ENCODE peak calls at places on chromosomes 5 and 9, in four cellular contexts. W, S, M and E are unnamed samples.

GRCh38 chr5:162817381-162817780 is 620.0 kb upstream of the CCNG1 start:
- DNase-seq in S (no peak), W (no peak), M (no peak), E (no peak)

GRCh38 chr5:163735069-163735468 is 229.7 kb downstream of the MAT2B start:
- DNase-seq in S (no peak), M (no peak), W (no peak), E (no peak)

GRCh38 chr5:143241892-143242291 is 161.6 kb downstream of the NR3C1 start:
- DNase-seq in W (no peak), M (no peak), S (no peak), E (peak; percentile 43)

GRCh38 chr9:93974151-93974550 is 19.0 kb upstream of the BARX1 start:
- DNase-seq in S (no peak), W (no peak), M (no peak), E (no peak)

GRCh38 chr5:172437445-172438303 is 16.7 kb downstream of the SH3PXD2B start:
- DNase-seq in S (peak; percentile 75), W (peak; percentile 58), M (peak; percentile 92), E (peak; percentile 82)

GRCh38 chr5:157198277-157199058 is 17.8 kb downstream of the ITK start:
- DNase-seq in S (no peak), W (no peak), M (no peak), E (no peak)

GRCh38 chr5:65047948-65048690 is 279.4 kb downstream of the CWC27 start:
- DNase-seq in S (no peak), W (no peak), M (no peak), E (no peak)

GRCh38 chr5:112125910-112126309 is 293.2 kb downstream of the EPB41L4A start:
- DNase-seq in M (no peak), S (no peak), W (no peak), E (no peak)

GRCh38 chr9:136372561-136373299 is 739 bp downstream of the CARD9 start:
- DNase-seq in W (peak; percentile 70), S (peak; percentile 74), M (peak; percentile 95), E (no peak)

GRCh38 chr9:96654450-96655197 is 493 bp downstream of the PRXL2C start:
- DNase-seq in W (peak; percentile 83), M (peak; percentile 94), S (peak; percentile 75), E (peak; percentile 49)

GRCh38 chr5:172624083-172624995 is 16.7 kb upstream of the NEURL1B start:
- DNase-seq in W (no peak), M (no peak), S (no peak), E (no peak)

GRCh38 chr9:98328770-98329169 is 73.3 kb upstream of the TBC1D2 start:
- DNase-seq in W (no peak), S (no peak), M (no peak), E (no peak)
- H3K27ac ChIP-seq in W (no peak overlapping the region), S (no peak overlapping the region), M (no peak overlapping the region), E (no peak overlapping the region)

GRCh38 chr9:130443456-130443801 is 1.3 kb upstream of the ASS1 start:
- DNase-seq in M (no peak), S (no peak), W (no peak), E (no peak)
- H3K27ac ChIP-seq in M (no peak overlapping the region), S (no peak overlapping the region), W (no peak overlapping the region), E (no peak overlapping the region)

DNA sequence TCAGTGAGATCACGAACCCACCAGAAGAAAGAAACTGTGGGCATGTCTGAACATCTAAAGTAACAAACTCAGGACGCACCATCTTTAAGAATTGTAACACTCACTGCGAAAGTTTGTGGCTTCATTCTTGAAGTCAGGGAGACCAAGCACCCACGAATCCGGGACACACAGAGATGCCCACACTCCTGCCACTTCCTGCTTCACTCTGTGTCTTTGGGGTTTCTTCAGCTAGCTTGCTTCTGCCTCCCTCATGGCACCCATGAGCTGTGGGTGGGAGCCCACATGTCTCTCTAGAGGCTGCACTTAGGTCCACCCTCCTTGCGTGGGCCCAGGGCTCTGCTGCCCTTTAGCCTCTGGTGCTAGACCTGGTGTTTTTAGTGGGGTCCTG is 61.2 kb upstream of the CNOT6 start:
- DNase-seq in W (no peak), S (no peak), M (no peak), E (no peak)
- H3K27ac ChIP-seq in W (no peak overlapping the region), S (no peak overlapping the region), M (no peak overlapping the region), E (no peak overlapping the region)

DNA sequence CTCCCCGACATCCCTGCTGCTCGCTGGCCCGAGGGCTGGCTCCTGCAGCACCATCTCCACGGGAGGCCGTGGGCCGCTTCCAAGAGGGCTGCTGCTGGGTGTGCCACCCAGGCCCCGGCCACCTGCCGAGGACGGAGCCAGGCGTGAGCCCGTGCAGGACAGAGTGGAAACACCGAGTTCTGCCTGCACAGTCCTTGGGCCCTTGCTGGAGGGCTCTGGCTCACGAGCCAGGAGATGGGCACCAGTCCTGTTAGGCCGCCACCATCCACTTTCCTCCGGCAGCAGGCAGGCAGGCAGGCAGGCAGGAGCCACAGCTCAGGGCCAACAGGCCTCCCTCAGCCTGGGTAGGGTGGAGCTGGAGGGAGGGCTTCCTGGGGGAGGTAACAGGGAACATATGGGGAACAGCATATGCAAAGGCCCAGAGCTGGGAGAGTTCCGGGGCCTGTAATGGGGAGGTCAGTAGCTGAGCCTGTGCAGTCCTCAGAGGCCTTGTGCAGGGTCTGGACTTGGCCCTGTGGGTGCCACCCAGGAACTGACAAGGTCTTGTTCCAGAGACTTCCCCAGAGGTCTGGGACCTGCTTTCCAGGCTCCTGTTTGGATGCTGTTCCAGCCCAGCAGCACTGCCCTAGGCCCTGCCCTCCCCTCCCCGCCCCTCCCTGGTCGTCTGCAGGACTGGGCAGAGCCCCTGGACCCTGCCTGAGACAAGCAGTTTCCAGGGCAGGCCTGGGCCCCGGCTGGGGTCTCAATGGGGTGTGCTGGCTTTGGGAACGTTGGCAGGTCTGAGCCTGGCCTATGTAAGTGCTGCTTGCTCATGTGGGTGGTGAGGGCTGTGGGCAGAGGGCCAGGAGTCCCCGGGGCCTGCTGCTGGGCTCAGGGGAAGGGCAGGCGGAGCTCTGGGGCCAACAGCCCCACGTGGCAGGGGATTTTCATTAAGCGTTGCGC is 32.0 kb downstream of the RXRA start:
- DNase-seq in W (no peak), M (no peak), S (peak; percentile 59), E (no peak)
- H3K27ac ChIP-seq in W (peak overlapping the region; percentile 33), M (no peak overlapping the region), S (no peak overlapping the region), E (no peak overlapping the region)

DNA sequence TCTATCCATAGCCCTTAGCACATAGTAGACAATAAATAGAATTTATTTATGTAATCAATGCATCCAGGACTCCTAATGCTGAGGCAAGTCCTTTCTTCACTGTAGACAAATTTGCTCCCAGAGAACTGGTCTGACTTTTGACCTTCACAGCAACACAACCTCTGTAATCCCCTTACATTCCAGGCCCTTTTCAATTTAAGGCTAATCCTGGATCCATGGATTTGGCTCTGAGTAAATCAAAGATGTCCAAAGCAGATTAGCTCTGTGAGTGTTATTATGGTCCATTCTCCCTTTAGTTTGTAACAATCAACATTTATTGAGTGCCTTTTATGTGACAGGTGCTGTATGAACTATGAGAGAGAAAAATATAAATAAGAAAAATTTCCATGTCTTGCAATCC is 27.4 kb upstream of the TMC1 start:
- DNase-seq in W (no peak), M (no peak), S (no peak), E (no peak)
- H3K27ac ChIP-seq in W (no peak overlapping the region), M (no peak overlapping the region), S (no peak overlapping the region), E (no peak overlapping the region)

GRCh38 chr9:73156593-73157187 is 5.0 kb downstream of the ANXA1 start:
- DNase-seq in M (no peak), W (no peak), S (no peak), E (no peak)
- H3K27ac ChIP-seq in M (no peak overlapping the region), W (no peak overlapping the region), S (no peak overlapping the region), E (peak overlapping the region; percentile 30)

GRCh38 chr9:121333950-121334773 is 35.9 kb downstream of the STOM start:
- DNase-seq in W (no peak), S (no peak), M (peak; percentile 49), E (no peak)

GRCh38 chr9:121331549-121331948 is 38.5 kb downstream of the STOM start:
- DNase-seq in W (no peak), S (no peak), M (no peak), E (no peak)

GRCh38 chr9:121328876-121329681 is 41.0 kb downstream of the STOM start:
- DNase-seq in S (no peak), M (no peak), W (no peak), E (no peak)

GRCh38 chr9:121328476-121328875 is 41.6 kb downstream of the STOM start:
- DNase-seq in M (no peak), S (no peak), W (no peak), E (no peak)

GRCh38 chr9:121331992-121332685 is 37.9 kb downstream of the STOM start:
- DNase-seq in S (no peak), W (no peak), M (peak; percentile 83), E (no peak)
- H3K27ac ChIP-seq in S (peak overlapping the region; percentile 60), W (peak overlapping the region; percentile 76), M (peak overlapping the region; percentile 62), E (no peak overlapping the region)